ENCODE peak calls at places on chromosomes 7 and 10, in six cellular contexts. K is right lobe of liver, D is mucosa of descending colon, T is lung, J is IMR-90, Z is fibroblast of the aortic adventitia. V is an unnamed sample.
A peak's percentile ranks its signal among the peaks of the same experiment; 100 is the strongest.

GRCh38 chr7:22697897-22698645 is 28.9 kb upstream of the IL6 start:
- DNase-seq in J (no peak), T (no peak), Z (no peak), D (no peak), K (no peak), V (no peak)

GRCh38 chr10:2989292-2989947 is 77.9 kb upstream of the PFKP start:
- DNase-seq in K (no peak), Z (no peak), J (no peak), T (no peak), D (no peak), V (no peak)

GRCh38 chr10:99329891-99330674 is 927 bp downstream of the CNNM1 start:
- DNase-seq in T (no peak), D (no peak), Z (no peak), J (peak; percentile 4), K (peak; percentile 55), V (no peak)

GRCh38 chr7:542935-543789 is 23.5 kb upstream of the PDGFA start:
- DNase-seq in Z (peak; percentile 86), T (no peak), J (peak; percentile 91), D (peak; percentile 27), K (no peak), V (peak; percentile 82)

GRCh38 chr7:155071121-155071651 is 1.1 kb downstream of the HTR5A start:
- DNase-seq in J (no peak), T (no peak), K (no peak), D (no peak), Z (no peak), V (no peak)

GRCh38 chr7:25964483-25964961 is 187.5 kb upstream of the NFE2L3 start:
- DNase-seq in Z (no peak), D (no peak), T (no peak), J (no peak), K (peak; percentile 61), V (no peak)

GRCh38 chr7:19520392-19520791 is 188.4 kb downstream of the POLR1F start:
- DNase-seq in J (no peak), T (no peak), Z (no peak), K (no peak), D (no peak), V (no peak)

GRCh38 chr10:123945506-123945905 is 53.9 kb upstream of the CPXM2 start:
- DNase-seq in D (no peak), J (peak; percentile 2), Z (peak; percentile 58), T (no peak), K (no peak), V (peak; percentile 35)

GRCh38 chr7:69871886-69872592 is 273.8 kb downstream of the AUTS2 start:
- DNase-seq in T (no peak), J (no peak), K (peak; percentile 42), Z (peak; percentile 66), D (no peak), V (peak; percentile 22)

GRCh38 chr10:75209325-75210192 is 1.0 kb upstream of the VDAC2 start:
- DNase-seq in J (peak; percentile 65), Z (peak; percentile 90), D (peak; percentile 83), T (peak; percentile 83), K (peak; percentile 76), V (peak; percentile 66)

GRCh38 chr7:87475359-87476178 is at the start of gene ABCB4:
- DNase-seq in J (no peak), T (no peak), D (peak; percentile 40), K (peak; percentile 80), Z (no peak), V (no peak)

GRCh38 chr10:125824736-125825135 is 1.4 kb downstream of the BCCIP start:
- DNase-seq in T (no peak), J (peak; percentile 61), D (no peak), K (no peak), Z (no peak), V (no peak)
- H3K4me3 ChIP-seq in T (no peak overlapping the region), J (peak overlapping the region; percentile 9), D (no peak overlapping the region), K (peak overlapping the region; percentile 99), Z (peak overlapping the region; percentile 98), V (peak overlapping the region; percentile 99)

GRCh38 chr10:92690211-92691041 is 671 bp downstream of the HHEX start:
- DNase-seq in J (peak; percentile 69), T (peak; percentile 63), D (peak; percentile 72), K (peak; percentile 73), Z (peak; percentile 52), V (peak; percentile 47)

GRCh38 chr10:92689663-92690210 is at the start of gene HHEX:
- DNase-seq in Z (peak; percentile 64), J (peak; percentile 76), D (peak; percentile 80), K (peak; percentile 87), T (peak; percentile 62), V (no peak)

GRCh38 chr10:92691042-92691590 is 1.4 kb downstream of the HHEX start:
- DNase-seq in T (peak; percentile 29), J (no peak), K (peak; percentile 54), D (no peak), Z (no peak), V (no peak)

GRCh38 chr10:92688573-92688926 is 1.2 kb upstream of the HHEX start:
- DNase-seq in T (no peak), K (no peak), Z (no peak), J (no peak), D (no peak), V (no peak)

GRCh38 chr10:92688927-92689662 is 660 bp upstream of the HHEX start:
- DNase-seq in K (peak; percentile 83), T (peak; percentile 36), D (peak; percentile 60), Z (peak; percentile 45), J (peak; percentile 31), V (peak; percentile 17)
- TF ChIP-seq CTCF in K (no peak), T (no peak), D (no peak), Z (no peak), J (no peak), V (peak; percentile 29)

DNA sequence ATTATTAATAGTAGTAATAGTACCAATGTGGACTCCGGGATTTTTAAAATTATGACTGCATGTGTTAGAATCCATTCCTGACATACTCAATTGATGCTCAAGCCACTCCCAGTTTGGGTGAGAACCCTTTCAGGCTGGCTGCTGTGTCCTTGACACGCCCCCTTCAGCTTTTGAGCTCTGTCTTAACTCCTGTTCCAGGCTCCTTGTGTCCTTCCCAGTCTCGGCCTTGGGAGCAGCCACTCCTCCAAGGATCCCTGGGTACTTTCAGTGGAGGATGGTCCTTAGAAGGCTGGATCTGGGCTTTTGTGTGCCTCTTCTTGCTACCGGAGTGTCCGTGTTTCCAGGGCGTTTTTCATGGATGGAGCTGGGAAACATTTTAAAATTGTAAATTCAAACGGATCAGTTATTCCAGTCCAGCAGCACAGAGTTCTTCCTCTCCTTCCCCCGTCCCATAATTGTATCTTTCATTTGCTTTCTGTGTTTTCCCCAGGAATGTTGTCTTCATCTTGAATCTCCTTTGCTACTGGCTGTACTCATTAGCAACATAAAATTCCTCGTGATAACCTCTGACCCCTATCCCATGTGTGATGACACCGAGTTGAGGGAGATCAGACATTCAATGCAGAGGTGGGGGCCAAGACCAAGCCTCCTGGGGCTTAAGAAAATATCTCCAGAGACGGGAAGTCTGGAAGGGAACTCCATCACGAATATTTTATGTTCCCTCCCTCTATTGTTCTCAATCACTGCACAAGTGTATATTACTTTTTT is 40.0 kb upstream of the PFKFB3 start:
- DNase-seq in Z (peak; percentile 23), T (no peak), D (no peak), K (no peak), J (no peak), V (no peak)
- H3K4me3 ChIP-seq in Z (no peak overlapping the region), T (no peak overlapping the region), D (no peak overlapping the region), K (peak overlapping the region; percentile 77), J (no peak overlapping the region), V (peak overlapping the region; percentile 53)

GRCh38 chr10:59675812-59676211 is 33.8 kb downstream of the SLC16A9 start:
- DNase-seq in J (no peak), K (no peak), Z (no peak), T (no peak), D (no peak), V (no peak)
- TF ChIP-seq CTCF in J (no peak), K (no peak), Z (peak; percentile 12), T (no peak), D (no peak), V (peak; percentile 44)

GRCh38 chr7:64509583-64509982 is 53.3 kb downstream of the ZNF680 start:
- DNase-seq in Z (peak; percentile 4), T (no peak), K (no peak), D (no peak), J (no peak), V (no peak)
- H3K4me3 ChIP-seq in Z (no peak overlapping the region), T (no peak overlapping the region), K (no peak overlapping the region), D (no peak overlapping the region), J (no peak overlapping the region), V (no peak overlapping the region)

DNA sequence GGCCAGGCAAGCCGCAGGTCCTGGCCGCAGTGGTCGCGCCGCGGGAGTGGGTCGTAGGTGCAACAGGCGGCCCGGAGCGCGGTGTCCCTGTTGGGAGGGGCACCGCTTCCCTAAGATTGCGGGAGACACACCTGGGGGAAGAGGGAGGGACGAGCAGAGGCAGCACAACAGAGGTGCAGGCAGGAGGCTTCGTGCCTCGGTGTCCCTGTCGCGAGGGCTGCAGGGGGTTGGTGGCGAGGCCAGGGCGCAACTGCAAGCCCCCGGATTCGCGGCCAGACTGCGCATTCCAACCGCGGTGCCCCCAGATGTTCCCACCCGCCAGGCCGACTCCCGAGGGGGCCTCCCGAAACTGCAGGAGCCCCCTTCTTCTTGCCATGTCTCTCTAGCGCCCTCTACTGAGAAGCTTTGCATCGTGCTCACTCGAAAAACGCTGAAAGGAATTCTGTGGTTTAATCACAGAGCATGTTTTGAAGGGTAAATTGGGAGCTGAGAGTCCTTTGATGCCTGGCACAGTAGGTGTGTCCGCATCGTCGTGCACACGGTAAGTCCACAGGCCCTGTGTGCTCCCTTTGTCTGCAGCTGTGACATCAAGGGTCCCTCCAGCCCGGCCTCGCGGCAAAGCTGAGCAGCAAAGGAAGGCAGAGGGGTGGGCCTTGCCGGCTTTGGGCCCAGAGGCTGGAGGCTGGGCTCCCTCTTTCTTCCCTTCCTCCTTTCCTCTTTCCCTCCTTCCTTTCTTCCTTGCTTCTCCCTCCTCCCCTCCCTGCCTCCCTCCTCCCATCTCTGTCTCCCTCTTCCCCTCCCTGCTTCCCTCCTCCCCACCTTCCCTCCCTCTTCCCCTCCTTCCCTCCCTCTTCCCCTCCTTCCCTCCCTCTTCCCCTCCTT is 6.2 kb upstream of the MBL2 start:
- DNase-seq in T (no peak), J (peak; percentile 18), K (no peak), D (no peak), Z (peak; percentile 21), V (peak; percentile 36)
- TF ChIP-seq CTCF in T (no peak), J (peak; percentile 46), K (peak; percentile 20), D (no peak), Z (peak; percentile 49), V (peak; percentile 89)

DNA sequence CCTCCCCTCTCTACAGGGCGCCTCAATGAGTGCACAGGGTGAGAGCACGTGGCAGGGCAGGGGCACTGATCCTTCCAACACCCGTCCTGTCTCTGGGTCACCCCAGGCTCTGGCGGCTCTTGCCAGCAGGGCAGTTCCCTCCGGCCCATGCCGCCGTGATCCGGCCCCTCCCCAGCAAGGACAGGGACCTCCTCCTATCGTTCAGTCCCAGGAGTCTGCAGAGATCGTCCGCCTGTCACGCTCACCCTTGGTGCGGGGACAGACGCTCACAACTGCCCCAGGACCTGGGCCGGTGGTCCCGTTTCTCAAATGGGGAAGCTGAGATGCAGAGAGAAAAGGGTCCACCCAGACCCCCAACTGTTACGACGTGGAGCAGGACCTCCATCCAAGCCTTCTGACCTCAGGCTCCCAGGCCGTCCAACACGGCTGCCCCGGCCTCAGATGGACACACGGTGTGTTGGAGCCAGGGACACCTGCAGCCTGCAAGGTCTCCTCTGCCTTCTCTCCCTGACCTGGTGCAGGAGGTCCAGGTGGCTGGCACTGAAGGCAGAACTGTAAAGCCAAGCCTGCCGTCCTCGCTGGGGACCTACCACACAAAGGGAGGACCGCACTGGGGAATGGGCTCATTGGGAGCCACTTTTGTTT is 248.9 kb downstream of the ELFN1 start:
- DNase-seq in T (no peak), J (no peak), D (no peak), Z (no peak), K (no peak), V (no peak)
- H3K4me3 ChIP-seq in T (no peak overlapping the region), J (no peak overlapping the region), D (no peak overlapping the region), Z (no peak overlapping the region), K (no peak overlapping the region), V (no peak overlapping the region)